ENCODE peak calls at places on chromosomes 3 and 15, in ten cellular contexts. One of them, this sample, is unnamed.

GRCh38 chr3:39295184-39295775 is 15.4 kb upstream of the CX3CR1 start:
- DNase-seq in astrocyte of the spinal cord: no peak
- DNase-seq in A549: no peak
- DNase-seq in skeletal muscle cell: no peak
- DNase-seq in HCEC 1CT: no peak
- DNase-seq in NCI-H748 treated with DMSO at 0.1 percent for 48 hours: no peak
- DNase-seq in effector memory CD4-positive, alpha-beta T cell: no peak
- DNase-seq in activated CD4-positive, alpha-beta T cell treated with anti-CD3 and anti-CD28 coated beads, Interleukin-2, amount 50 U/mL, for 24 hours: no peak
- DNase-seq in hepatic stellate cell: no peak
- DNase-seq in mucosa of gallbladder: no peak
- DNase-seq in this sample: no peak

GRCh38 chr15:90813796-90814192 is 54.6 kb upstream of the FURIN start:
- DNase-seq in astrocyte of the spinal cord: no peak
- DNase-seq in A549: no peak
- DNase-seq in skeletal muscle cell: no peak
- DNase-seq in HCEC 1CT: no peak
- DNase-seq in NCI-H748 treated with DMSO at 0.1 percent for 48 hours: no peak
- DNase-seq in effector memory CD4-positive, alpha-beta T cell: no peak
- DNase-seq in activated CD4-positive, alpha-beta T cell treated with anti-CD3 and anti-CD28 coated beads, Interleukin-2, amount 50 U/mL, for 24 hours: no peak
- DNase-seq in hepatic stellate cell: no peak
- DNase-seq in mucosa of gallbladder: no peak
- DNase-seq in this sample: no peak

GRCh38 chr3:167829057-167829456 is 93.5 kb downstream of the SERPINI1 start:
- DNase-seq in astrocyte of the spinal cord: no peak
- DNase-seq in A549: no peak
- DNase-seq in skeletal muscle cell: no peak
- DNase-seq in HCEC 1CT: no peak
- DNase-seq in NCI-H748 treated with DMSO at 0.1 percent for 48 hours: no peak
- DNase-seq in effector memory CD4-positive, alpha-beta T cell: no peak
- DNase-seq in activated CD4-positive, alpha-beta T cell treated with anti-CD3 and anti-CD28 coated beads, Interleukin-2, amount 50 U/mL, for 24 hours: no peak
- DNase-seq in hepatic stellate cell: no peak
- DNase-seq in mucosa of gallbladder: no peak
- DNase-seq in this sample: no peak

GRCh38 chr15:81091889-81092558 is 42.0 kb upstream of the CFAP161 start:
- DNase-seq in astrocyte of the spinal cord: peak; percentile 96
- DNase-seq in A549: peak; percentile 34
- DNase-seq in skeletal muscle cell: peak; percentile 94
- DNase-seq in HCEC 1CT: peak; percentile 94
- DNase-seq in NCI-H748 treated with DMSO at 0.1 percent for 48 hours: no peak
- DNase-seq in effector memory CD4-positive, alpha-beta T cell: no peak
- DNase-seq in activated CD4-positive, alpha-beta T cell treated with anti-CD3 and anti-CD28 coated beads, Interleukin-2, amount 50 U/mL, for 24 hours: no peak
- DNase-seq in hepatic stellate cell: peak; percentile 30
- DNase-seq in mucosa of gallbladder: peak; percentile 42
- DNase-seq in this sample: no peak

GRCh38 chr3:24704496-24704895 is 209.8 kb upstream of the THRB start:
- DNase-seq in astrocyte of the spinal cord: peak; percentile 65
- DNase-seq in A549: peak; percentile 5
- DNase-seq in skeletal muscle cell: no peak
- DNase-seq in HCEC 1CT: peak; percentile 63
- DNase-seq in NCI-H748 treated with DMSO at 0.1 percent for 48 hours: no peak
- DNase-seq in effector memory CD4-positive, alpha-beta T cell: no peak
- DNase-seq in activated CD4-positive, alpha-beta T cell treated with anti-CD3 and anti-CD28 coated beads, Interleukin-2, amount 50 U/mL, for 24 hours: no peak
- DNase-seq in hepatic stellate cell: no peak
- DNase-seq in mucosa of gallbladder: no peak
- DNase-seq in this sample: no peak

GRCh38 chr15:43187544-43188155 is 2.4 kb downstream of the CCNDBP1 start:
- DNase-seq in astrocyte of the spinal cord: peak; percentile 58
- DNase-seq in A549: peak; percentile 51
- DNase-seq in skeletal muscle cell: peak; percentile 41
- DNase-seq in HCEC 1CT: peak; percentile 58
- DNase-seq in NCI-H748 treated with DMSO at 0.1 percent for 48 hours: no peak
- DNase-seq in effector memory CD4-positive, alpha-beta T cell: no peak
- DNase-seq in activated CD4-positive, alpha-beta T cell treated with anti-CD3 and anti-CD28 coated beads, Interleukin-2, amount 50 U/mL, for 24 hours: no peak
- DNase-seq in hepatic stellate cell: peak; percentile 51
- DNase-seq in mucosa of gallbladder: no peak
- DNase-seq in this sample: no peak

GRCh38 chr3:125154800-125155269 is 57.7 kb downstream of the SLC12A8 start:
- DNase-seq in astrocyte of the spinal cord: no peak
- DNase-seq in A549: no peak
- DNase-seq in skeletal muscle cell: no peak
- DNase-seq in HCEC 1CT: no peak
- DNase-seq in NCI-H748 treated with DMSO at 0.1 percent for 48 hours: no peak
- DNase-seq in effector memory CD4-positive, alpha-beta T cell: no peak
- DNase-seq in activated CD4-positive, alpha-beta T cell treated with anti-CD3 and anti-CD28 coated beads, Interleukin-2, amount 50 U/mL, for 24 hours: no peak
- DNase-seq in hepatic stellate cell: no peak
- DNase-seq in mucosa of gallbladder: no peak
- DNase-seq in this sample: no peak

GRCh38 chr3:123582315-123582714 is 2.5 kb downstream of the HACD2 start:
- DNase-seq in astrocyte of the spinal cord: no peak
- DNase-seq in A549: no peak
- DNase-seq in skeletal muscle cell: no peak
- DNase-seq in HCEC 1CT: no peak
- DNase-seq in NCI-H748 treated with DMSO at 0.1 percent for 48 hours: no peak
- DNase-seq in effector memory CD4-positive, alpha-beta T cell: no peak
- DNase-seq in activated CD4-positive, alpha-beta T cell treated with anti-CD3 and anti-CD28 coated beads, Interleukin-2, amount 50 U/mL, for 24 hours: no peak
- DNase-seq in hepatic stellate cell: no peak
- DNase-seq in mucosa of gallbladder: no peak
- DNase-seq in this sample: no peak

GRCh38 chr3:101643861-101644613 is 32.9 kb downstream of the ZBTB11 start:
- DNase-seq in astrocyte of the spinal cord: peak; percentile 67
- DNase-seq in A549: peak; percentile 9
- DNase-seq in skeletal muscle cell: peak; percentile 54
- DNase-seq in HCEC 1CT: peak; percentile 77
- DNase-seq in NCI-H748 treated with DMSO at 0.1 percent for 48 hours: no peak
- DNase-seq in effector memory CD4-positive, alpha-beta T cell: no peak
- DNase-seq in activated CD4-positive, alpha-beta T cell treated with anti-CD3 and anti-CD28 coated beads, Interleukin-2, amount 50 U/mL, for 24 hours: peak; percentile 15
- DNase-seq in hepatic stellate cell: no peak
- DNase-seq in mucosa of gallbladder: no peak
- DNase-seq in this sample: no peak

GRCh38 chr3:52108302-52109232 is 45.7 kb downstream of the POC1A start:
- DNase-seq in astrocyte of the spinal cord: no peak
- DNase-seq in A549: no peak
- DNase-seq in skeletal muscle cell: peak; percentile 20
- DNase-seq in HCEC 1CT: no peak
- DNase-seq in NCI-H748 treated with DMSO at 0.1 percent for 48 hours: no peak
- DNase-seq in effector memory CD4-positive, alpha-beta T cell: no peak
- DNase-seq in activated CD4-positive, alpha-beta T cell treated with anti-CD3 and anti-CD28 coated beads, Interleukin-2, amount 50 U/mL, for 24 hours: no peak
- DNase-seq in hepatic stellate cell: peak; percentile 46
- DNase-seq in mucosa of gallbladder: no peak
- DNase-seq in this sample: no peak

GRCh38 chr3:172355836-172356235 is 92.4 kb downstream of the GHSR start:
- DNase-seq in astrocyte of the spinal cord: peak; percentile 96
- DNase-seq in A549: peak; percentile 28
- DNase-seq in skeletal muscle cell: peak; percentile 71
- DNase-seq in HCEC 1CT: peak; percentile 89
- DNase-seq in NCI-H748 treated with DMSO at 0.1 percent for 48 hours: no peak
- DNase-seq in effector memory CD4-positive, alpha-beta T cell: no peak
- DNase-seq in activated CD4-positive, alpha-beta T cell treated with anti-CD3 and anti-CD28 coated beads, Interleukin-2, amount 50 U/mL, for 24 hours: no peak
- DNase-seq in hepatic stellate cell: peak; percentile 47
- DNase-seq in mucosa of gallbladder: no peak
- DNase-seq in this sample: no peak

GRCh38 chr3:115615001-115615447 is 8.3 kb upstream of the GAP43 start:
- DNase-seq in astrocyte of the spinal cord: peak; percentile 43
- DNase-seq in A549: no peak
- DNase-seq in skeletal muscle cell: no peak
- DNase-seq in HCEC 1CT: no peak
- DNase-seq in NCI-H748 treated with DMSO at 0.1 percent for 48 hours: no peak
- DNase-seq in effector memory CD4-positive, alpha-beta T cell: no peak
- DNase-seq in activated CD4-positive, alpha-beta T cell treated with anti-CD3 and anti-CD28 coated beads, Interleukin-2, amount 50 U/mL, for 24 hours: no peak
- DNase-seq in hepatic stellate cell: no peak
- DNase-seq in mucosa of gallbladder: no peak
- DNase-seq in this sample: no peak

GRCh38 chr15:101267320-101268104 is 9.8 kb downstream of the SELENOS start:
- DNase-seq in astrocyte of the spinal cord: peak; percentile 90
- DNase-seq in A549: no peak
- DNase-seq in skeletal muscle cell: peak; percentile 56
- DNase-seq in HCEC 1CT: peak; percentile 71
- DNase-seq in NCI-H748 treated with DMSO at 0.1 percent for 48 hours: no peak
- DNase-seq in effector memory CD4-positive, alpha-beta T cell: no peak
- DNase-seq in activated CD4-positive, alpha-beta T cell treated with anti-CD3 and anti-CD28 coated beads, Interleukin-2, amount 50 U/mL, for 24 hours: no peak
- DNase-seq in hepatic stellate cell: peak; percentile 58
- DNase-seq in mucosa of gallbladder: peak; percentile 21
- DNase-seq in this sample: no peak

GRCh38 chr3:12367346-12367745 is 78.5 kb downstream of the PPARG start:
- DNase-seq in astrocyte of the spinal cord: no peak
- DNase-seq in A549: no peak
- DNase-seq in skeletal muscle cell: no peak
- DNase-seq in HCEC 1CT: no peak
- DNase-seq in NCI-H748 treated with DMSO at 0.1 percent for 48 hours: no peak
- DNase-seq in effector memory CD4-positive, alpha-beta T cell: no peak
- DNase-seq in activated CD4-positive, alpha-beta T cell treated with anti-CD3 and anti-CD28 coated beads, Interleukin-2, amount 50 U/mL, for 24 hours: no peak
- DNase-seq in hepatic stellate cell: no peak
- DNase-seq in mucosa of gallbladder: no peak
- DNase-seq in this sample: no peak

GRCh38 chr3:197394464-197395321 is 96.3 kb upstream of the DLG1 start:
- DNase-seq in astrocyte of the spinal cord: peak; percentile 100
- DNase-seq in A549: no peak
- DNase-seq in skeletal muscle cell: peak; percentile 99
- DNase-seq in HCEC 1CT: peak; percentile 100
- DNase-seq in NCI-H748 treated with DMSO at 0.1 percent for 48 hours: no peak
- DNase-seq in effector memory CD4-positive, alpha-beta T cell: no peak
- DNase-seq in activated CD4-positive, alpha-beta T cell treated with anti-CD3 and anti-CD28 coated beads, Interleukin-2, amount 50 U/mL, for 24 hours: peak; percentile 27
- DNase-seq in hepatic stellate cell: peak; percentile 32
- DNase-seq in mucosa of gallbladder: peak; percentile 53
- DNase-seq in this sample: no peak

GRCh38 chr15:74314897-74315438 is 52.5 kb downstream of the CYP11A1 start:
- DNase-seq in astrocyte of the spinal cord: peak; percentile 60
- DNase-seq in A549: no peak
- DNase-seq in skeletal muscle cell: no peak
- DNase-seq in HCEC 1CT: no peak
- DNase-seq in NCI-H748 treated with DMSO at 0.1 percent for 48 hours: no peak
- DNase-seq in effector memory CD4-positive, alpha-beta T cell: no peak
- DNase-seq in activated CD4-positive, alpha-beta T cell treated with anti-CD3 and anti-CD28 coated beads, Interleukin-2, amount 50 U/mL, for 24 hours: no peak
- DNase-seq in hepatic stellate cell: no peak
- DNase-seq in mucosa of gallbladder: no peak
- DNase-seq in this sample: no peak

GRCh38 chr3:158830391-158830790 is 28.5 kb downstream of the MFSD1 start:
- DNase-seq in astrocyte of the spinal cord: peak; percentile 37
- DNase-seq in A549: no peak
- DNase-seq in skeletal muscle cell: peak; percentile 12
- DNase-seq in HCEC 1CT: peak; percentile 92
- DNase-seq in NCI-H748 treated with DMSO at 0.1 percent for 48 hours: no peak
- DNase-seq in effector memory CD4-positive, alpha-beta T cell: no peak
- DNase-seq in activated CD4-positive, alpha-beta T cell treated with anti-CD3 and anti-CD28 coated beads, Interleukin-2, amount 50 U/mL, for 24 hours: no peak
- DNase-seq in hepatic stellate cell: no peak
- DNase-seq in mucosa of gallbladder: no peak
- DNase-seq in this sample: no peak

GRCh38 chr3:63353383-63353782 is 75.3 kb downstream of the SYNPR start:
- DNase-seq in astrocyte of the spinal cord: peak; percentile 42
- DNase-seq in A549: no peak
- DNase-seq in skeletal muscle cell: peak; percentile 48
- DNase-seq in HCEC 1CT: peak; percentile 74
- DNase-seq in NCI-H748 treated with DMSO at 0.1 percent for 48 hours: no peak
- DNase-seq in effector memory CD4-positive, alpha-beta T cell: no peak
- DNase-seq in activated CD4-positive, alpha-beta T cell treated with anti-CD3 and anti-CD28 coated beads, Interleukin-2, amount 50 U/mL, for 24 hours: no peak
- DNase-seq in hepatic stellate cell: peak; percentile 61
- DNase-seq in mucosa of gallbladder: no peak
- DNase-seq in this sample: no peak

GRCh38 chr3:50525987-50526386 is 22.6 kb upstream of the CACNA2D2 start:
- DNase-seq in astrocyte of the spinal cord: peak; percentile 36
- DNase-seq in A549: peak; percentile 19
- DNase-seq in skeletal muscle cell: peak; percentile 12
- DNase-seq in HCEC 1CT: peak; percentile 43
- DNase-seq in NCI-H748 treated with DMSO at 0.1 percent for 48 hours: no peak
- DNase-seq in effector memory CD4-positive, alpha-beta T cell: no peak
- DNase-seq in activated CD4-positive, alpha-beta T cell treated with anti-CD3 and anti-CD28 coated beads, Interleukin-2, amount 50 U/mL, for 24 hours: peak; percentile 46
- DNase-seq in hepatic stellate cell: peak; percentile 40
- DNase-seq in mucosa of gallbladder: peak; percentile 46
- DNase-seq in this sample: no peak

GRCh38 chr3:171770689-171771620 is 39.3 kb downstream of the PLD1 start:
- DNase-seq in astrocyte of the spinal cord: peak; percentile 90
- DNase-seq in A549: peak; percentile 45
- DNase-seq in skeletal muscle cell: peak; percentile 74
- DNase-seq in HCEC 1CT: peak; percentile 90
- DNase-seq in NCI-H748 treated with DMSO at 0.1 percent for 48 hours: no peak
- DNase-seq in effector memory CD4-positive, alpha-beta T cell: no peak
- DNase-seq in activated CD4-positive, alpha-beta T cell treated with anti-CD3 and anti-CD28 coated beads, Interleukin-2, amount 50 U/mL, for 24 hours: no peak
- DNase-seq in hepatic stellate cell: peak; percentile 78
- DNase-seq in mucosa of gallbladder: peak; percentile 78
- DNase-seq in this sample: no peak

GRCh38 chr3:171784387-171784786 is 25.9 kb downstream of the PLD1 start:
- DNase-seq in astrocyte of the spinal cord: no peak
- DNase-seq in A549: no peak
- DNase-seq in skeletal muscle cell: no peak
- DNase-seq in HCEC 1CT: no peak
- DNase-seq in NCI-H748 treated with DMSO at 0.1 percent for 48 hours: no peak
- DNase-seq in effector memory CD4-positive, alpha-beta T cell: no peak
- DNase-seq in activated CD4-positive, alpha-beta T cell treated with anti-CD3 and anti-CD28 coated beads, Interleukin-2, amount 50 U/mL, for 24 hours: no peak
- DNase-seq in hepatic stellate cell: no peak
- DNase-seq in mucosa of gallbladder: no peak
- DNase-seq in this sample: no peak